ENCODE peak calls at places on chromosomes 3 and 15, in four cellular contexts. G, T, H and W are unnamed samples. For H3K9me3, the result is how much of the 10 kb centered on the place peaks cover.

GRCh38 chr3:116140100-116140689 is 305.1 kb downstream of the LSAMP start:
- DNase-seq in G (peak), T (no peak), H (no peak), W (no peak)

GRCh38 chr3:46498916-46499519 is 1.2 kb downstream of the RTP3 start:
- DNase-seq in G (no peak), T (no peak), H (no peak), W (no peak)

GRCh38 chr3:178618197-178618596 is 82.0 kb downstream of the KCNMB2 start:
- DNase-seq in G (peak), T (no peak), H (no peak), W (no peak)

GRCh38 chr3:177195242-177195940 is 1.9 kb downstream of the TBL1XR1 start:
- DNase-seq in G (no peak), T (peak), H (no peak), W (no peak)

GRCh38 chr3:146953523-146954125 is 348.5 kb upstream of the PLSCR5 start:
- DNase-seq in G (peak), T (no peak), H (no peak), W (no peak)

GRCh38 chr3:38655708-38656300 is 6.3 kb upstream of the SCN5A start:
- DNase-seq in G (peak), T (no peak), H (no peak), W (peak)

GRCh38 chr3:146165370-146165769 is 4.4 kb upstream of the PLOD2 start:
- DNase-seq in G (peak), T (no peak), H (no peak), W (no peak)

GRCh38 chr3:58342676-58343075 is 10.0 kb downstream of the PXK start:
- DNase-seq in G (no peak), T (no peak), H (no peak), W (no peak)

GRCh38 chr3:184592411-184593200 is 31.0 kb downstream of the EPHB3 start:
- DNase-seq in G (peak), T (no peak), H (no peak), W (no peak)

GRCh38 chr3:26089249-26089648 is 299.4 kb downstream of the OXSM start:
- DNase-seq in G (no peak), T (no peak), H (no peak), W (no peak)

GRCh38 chr3:98962951-98963350 is 61.5 kb upstream of the DCBLD2 start:
- DNase-seq in G (peak), T (no peak), H (no peak), W (no peak)

GRCh38 chr15:51757463-51757862 is 6.1 kb downstream of the TMOD2 start:
- DNase-seq in G (no peak), T (no peak), H (peak), W (no peak)

GRCh38 chr3:188752850-188753249 is 418.9 kb upstream of the TPRG1 start:
- DNase-seq in G (no peak), T (no peak), H (no peak), W (no peak)

GRCh38 chr3:54511766-54512365 is 389.5 kb downstream of the CACNA2D3 start:
- DNase-seq in G (no peak), T (no peak), H (peak), W (no peak)

GRCh38 chr15:90233701-90234518 is at the start of the genes CIB1 and GDPGP1:
- DNase-seq in G (peak), T (peak), H (no peak), W (peak)

GRCh38 chr3:46913644-46914043 is 36.1 kb downstream of the PTH1R start:
- DNase-seq in G (peak), T (no peak), H (no peak), W (peak)

GRCh38 chr3:107739227-107739626 is 216.5 kb downstream of the BBX start:
- DNase-seq in G (no peak), T (no peak), H (no peak), W (no peak)

GRCh38 chr15:101453123-101454120 is 36.1 kb downstream of the PCSK6 start:
- DNase-seq in G (no peak), T (no peak), H (no peak), W (no peak)
- TF ChIP-seq POLR2A in G (no peak), T (no peak), H (no peak), W (no peak)

GRCh38 chr15:42083605-42083908 is 10.8 kb downstream of the PLA2G4D start:
- DNase-seq in G (no peak), T (no peak), H (peak), W (no peak)

GRCh38 chr15:42083916-42084315 is 10.4 kb downstream of the PLA2G4D start:
- DNase-seq in G (no peak), T (no peak), H (no peak), W (no peak)

GRCh38 chr15:42085721-42086120 is 8.6 kb downstream of the PLA2G4D start:
- DNase-seq in G (no peak), T (no peak), H (no peak), W (no peak)

GRCh38 chr15:42084465-42085235 is 9.7 kb downstream of the PLA2G4D start:
- DNase-seq in G (peak), T (peak), H (peak), W (no peak)

DNA sequence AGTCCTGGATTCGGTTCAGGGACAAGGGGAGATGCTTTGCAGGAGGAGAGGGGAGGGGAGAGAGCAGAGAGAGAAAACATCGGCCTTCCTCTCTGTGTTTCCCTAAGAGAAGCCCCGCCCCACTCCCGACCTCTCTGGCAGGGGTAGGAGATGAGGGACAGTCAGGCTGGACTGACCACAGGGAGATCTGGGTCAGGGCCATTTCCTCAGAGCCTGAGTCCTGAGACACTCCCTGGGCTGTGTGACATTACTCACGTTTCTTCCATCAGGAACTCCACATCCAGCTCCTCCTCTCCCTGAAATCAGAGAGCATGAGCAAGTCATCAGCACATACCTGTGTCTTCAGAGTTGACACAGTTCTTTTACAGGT is 9.1 kb downstream of the PLA2G4D start:
- DNase-seq in G (no peak), T (no peak), H (no peak), W (no peak)
- H3K9me3 ChIP-seq in G (under half), T (under half), H (under half), W (under half)

GRCh38 chr15:48331796-48332641 is 790 bp downstream of the DUT start:
- DNase-seq in G (peak), T (peak), H (no peak), W (peak)

GRCh38 chr15:48333553-48333952 is 2.3 kb downstream of the DUT start:
- DNase-seq in G (no peak), T (no peak), H (no peak), W (no peak)

GRCh38 chr15:48330045-48330840 is 986 bp upstream of the DUT start:
- DNase-seq in G (peak), T (no peak), H (no peak), W (no peak)

GRCh38 chr15:48332642-48333034 is 1.4 kb downstream of the DUT start:
- DNase-seq in G (no peak), T (no peak), H (no peak), W (no peak)

DNA sequence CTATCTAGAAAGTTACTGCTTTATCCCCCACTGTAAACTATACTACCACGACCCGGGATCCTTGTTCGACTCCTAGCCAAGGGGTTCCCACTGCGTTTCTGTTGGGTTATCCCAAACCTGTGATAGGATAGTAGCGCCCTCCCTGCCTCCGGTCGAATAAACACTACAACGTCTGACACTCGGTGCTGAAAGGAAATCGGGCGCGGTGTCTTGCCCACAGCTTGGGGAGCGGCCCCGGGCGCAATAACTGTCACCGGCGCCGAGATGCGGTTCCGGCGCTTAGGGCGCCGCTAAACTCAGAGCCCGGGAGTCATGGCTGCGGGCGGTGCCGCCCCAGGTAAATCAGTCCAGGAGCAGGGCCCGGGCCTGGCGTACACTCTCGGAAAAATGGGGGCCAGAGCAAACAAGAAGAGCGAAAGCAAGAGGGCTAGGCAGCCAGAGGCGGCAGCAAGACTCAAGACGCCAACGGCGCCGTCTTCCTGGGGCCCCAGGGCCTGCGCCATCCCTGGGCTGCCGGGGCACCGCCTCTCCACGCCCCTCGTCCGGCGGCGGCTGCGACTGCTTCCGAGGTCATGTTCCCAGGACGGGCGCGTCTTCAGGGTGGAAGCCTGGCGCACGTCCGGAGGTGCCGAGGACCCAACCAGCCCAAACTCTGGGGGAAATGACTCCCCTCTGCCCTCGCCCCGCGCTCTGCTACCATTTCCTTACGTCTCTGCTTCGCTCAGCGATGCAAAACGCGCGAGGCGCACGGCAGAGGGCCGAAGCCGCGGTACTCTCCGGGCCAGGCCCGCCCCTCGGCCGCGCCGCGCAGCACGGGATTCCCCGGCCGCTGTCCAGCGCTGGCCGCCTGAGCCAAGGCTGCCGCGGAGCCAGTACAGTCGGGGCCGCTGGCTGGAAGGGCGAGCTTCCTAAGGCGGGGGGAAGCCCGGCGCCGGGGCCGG is at the start of gene DUT:
- DNase-seq in G (peak), T (peak), H (no peak), W (peak)
- TF ChIP-seq POLR2A in G (peak), T (peak), H (peak), W (peak)

DNA sequence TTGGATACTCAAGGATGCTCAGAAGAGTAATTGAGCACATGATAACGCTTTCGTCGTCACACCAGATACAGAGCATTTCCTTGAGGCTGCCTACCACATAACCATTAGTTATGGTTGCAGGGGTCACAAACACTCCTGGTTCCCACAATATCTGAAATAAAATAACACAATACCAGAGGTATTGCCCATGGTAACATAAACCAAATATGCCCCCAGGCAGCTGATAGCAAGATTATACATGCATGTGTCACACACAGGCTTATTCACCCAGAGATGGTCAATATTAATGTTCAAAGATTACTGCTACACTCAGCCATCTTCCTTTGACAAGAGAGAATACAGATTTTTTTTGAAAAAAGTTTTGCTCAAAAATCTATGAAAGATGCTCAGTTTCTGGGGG is 7.3 kb downstream of the RPL39L start:
- DNase-seq in G (peak), T (no peak), H (no peak), W (no peak)
- H3K9me3 ChIP-seq in G (under half), T (under half), H (under half), W (under half)

GRCh38 chr3:160449660-160450598 is at the start of gene TRIM59:
- DNase-seq in G (peak), T (peak), H (no peak), W (peak)
- TF ChIP-seq POLR2A in G (peak), T (peak), H (no peak), W (no peak)

GRCh38 chr3:40736943-40737342 is 212.2 kb downstream of the ZNF621 start:
- DNase-seq in G (no peak), T (no peak), H (no peak), W (no peak)
- H3K9me3 ChIP-seq in G (under half), T (under half), H (under half), W (under half)

GRCh38 chr3:114758828-114759709 is 388.0 kb downstream of the ZBTB20 start:
- DNase-seq in G (peak), T (no peak), H (no peak), W (no peak)

GRCh38 chr3:114762144-114762543 is 384.9 kb downstream of the ZBTB20 start:
- DNase-seq in G (no peak), T (no peak), H (no peak), W (no peak)

GRCh38 chr3:114760679-114761078 is 386.4 kb downstream of the ZBTB20 start:
- DNase-seq in G (no peak), T (no peak), H (no peak), W (no peak)

DNA sequence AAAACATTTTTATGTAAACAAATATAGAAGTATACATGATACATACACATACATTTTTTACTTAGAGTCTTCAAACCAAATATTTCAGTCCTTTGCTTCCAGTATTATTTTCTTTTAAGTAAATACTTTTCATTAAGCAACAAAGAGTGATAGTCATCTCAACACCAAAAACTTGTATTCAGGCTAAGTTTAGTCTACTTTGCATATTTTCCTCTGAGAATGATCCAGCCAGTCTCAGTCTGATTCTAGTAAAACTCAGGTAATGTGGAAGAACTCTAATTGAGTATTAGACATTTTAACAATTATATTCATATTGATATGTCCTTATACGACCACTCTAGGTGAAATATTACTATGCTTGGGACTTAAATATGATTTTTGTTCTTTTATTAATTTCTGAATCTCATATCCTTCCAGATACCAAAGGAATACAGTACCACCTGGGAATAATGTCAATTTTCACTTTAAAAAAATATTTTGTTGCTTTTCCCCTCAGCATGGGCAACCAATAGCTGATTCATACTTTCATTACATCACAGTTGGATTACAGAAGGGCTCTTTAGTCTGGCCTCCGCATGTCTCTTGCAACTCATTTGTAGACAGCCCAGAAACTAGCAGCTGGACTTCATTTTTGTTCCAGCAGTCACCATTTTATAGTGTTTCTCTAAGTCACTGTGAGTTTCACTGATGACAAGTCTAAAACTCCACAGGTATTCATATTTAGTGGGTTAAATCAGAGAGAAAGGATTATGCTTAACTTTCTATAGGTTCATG is 390.4 kb downstream of the ZBTB20 start:
- DNase-seq in G (peak), T (no peak), H (no peak), W (peak)
- TF ChIP-seq POLR2A in G (no peak), T (no peak), H (no peak), W (no peak)